ENCODE peak calls at places on chromosome 2, in eight cellular contexts. B, P, I, V, L, R, A and U are unnamed samples.

GRCh38 chr2:187580462-187581124 is 26.4 kb upstream of the TFPI start:
- DNase-seq in B (peak), P (peak), I (no peak), V (no peak), L (no peak), R (no peak), A (no peak), U (peak)

GRCh38 chr2:99775585-99775984 is 285.8 kb upstream of the REV1 start:
- DNase-seq in B (peak), P (no peak), I (no peak), V (no peak), L (no peak), R (no peak), A (no peak), U (no peak)

GRCh38 chr2:38202713-38203454 is 126.9 kb upstream of the CYP1B1 start:
- DNase-seq in B (no peak), P (no peak), I (no peak), V (no peak), L (no peak), R (no peak), A (no peak), U (no peak)

GRCh38 chr2:31193806-31194205 is 23.5 kb downstream of the CAPN14 start:
- DNase-seq in B (no peak), P (no peak), I (no peak), V (no peak), L (no peak), R (no peak), A (no peak), U (no peak)

GRCh38 chr2:200136655-200137054 is 169.8 kb upstream of the SPATS2L start:
- DNase-seq in B (no peak), P (no peak), I (no peak), V (no peak), L (no peak), R (no peak), A (no peak), U (no peak)

GRCh38 chr2:213151437-213152064 is at the start of gene IKZF2:
- DNase-seq in B (peak), P (peak), I (peak), V (peak), L (peak), R (peak), A (peak), U (peak)

GRCh38 chr2:55176094-55176415 is 56.0 kb downstream of the CLHC1 start:
- DNase-seq in B (no peak), P (no peak), I (no peak), V (no peak), L (no peak), R (no peak), A (no peak), U (no peak)

GRCh38 chr2:219748673-219749570 is 121.5 kb downstream of the SLC4A3 start:
- DNase-seq in B (no peak), P (no peak), I (no peak), V (no peak), L (no peak), R (no peak), A (no peak), U (no peak)

GRCh38 chr2:147033046-147033445 is 811.8 kb upstream of the ACVR2A start:
- DNase-seq in B (peak), P (no peak), I (no peak), V (no peak), L (no peak), R (no peak), A (no peak), U (no peak)

GRCh38 chr2:54557601-54558187 is 101.6 kb downstream of the SPTBN1 start:
- DNase-seq in B (peak), P (peak), I (peak), V (peak), L (peak), R (peak), A (peak), U (no peak)